ENCODE peak calls at places on chromosomes 7 and 10, in six cellular contexts. S is neuronal stem cell, H is mesenchymal stem cell, F is H1, I is IMR-90, O is trophoblast cell. V is an unnamed sample.
A peak's percentile ranks its signal among the peaks of the same experiment; 100 is the strongest.

GRCh38 chr7:114084381-114085312 is 165.8 kb upstream of the PPP1R3A start:
- DNase-seq in S (peak; percentile 49), H (peak; percentile 30), F (peak; percentile 80), I (no peak), O (no peak), V (peak; percentile 50)

GRCh38 chr7:95213809-95214492 is 110.4 kb downstream of the PON1 start:
- DNase-seq in S (no peak), H (no peak), F (no peak), I (no peak), O (peak; percentile 20), V (no peak)

GRCh38 chr7:140068033-140068432 is 5.3 kb upstream of the PARP12 start:
- DNase-seq in S (no peak), H (no peak), F (no peak), I (no peak), O (no peak), V (no peak)

GRCh38 chr10:3950676-3951275 is 165.8 kb upstream of the KLF6 start:
- DNase-seq in S (no peak), H (no peak), F (no peak), I (no peak), O (no peak), V (no peak)

GRCh38 chr7:27051451-27051850 is 44.3 kb downstream of the HOXA1 start:
- DNase-seq in S (no peak), H (no peak), F (no peak), I (no peak), O (no peak), V (no peak)

GRCh38 chr10:42519761-42520460 is 118.5 kb downstream of the ZNF33B start:
- DNase-seq in S (no peak), H (no peak), F (no peak), I (no peak), O (peak; percentile 1), V (no peak)

GRCh38 chr7:50416509-50417299 is 33.4 kb downstream of the FIGNL1 start:
- DNase-seq in S (no peak), H (no peak), F (no peak), I (no peak), O (no peak), V (no peak)

GRCh38 chr7:158065340-158065739 is 522.3 kb downstream of the PTPRN2 start:
- DNase-seq in S (no peak), H (no peak), F (no peak), I (no peak), O (no peak), V (no peak)

GRCh38 chr7:2929321-2930201 is 85.5 kb upstream of the GNA12 start:
- DNase-seq in S (no peak), H (no peak), F (no peak), I (no peak), O (no peak), V (peak; percentile 21)

GRCh38 chr10:77906863-77907861 is 19.4 kb downstream of the DLG5 start:
- DNase-seq in S (no peak), H (no peak), F (no peak), I (no peak), O (peak; percentile 30), V (no peak)

GRCh38 chr10:45008524-45009161 is 7.9 kb downstream of the ZNF22 start:
- DNase-seq in S (peak; percentile 70), H (peak; percentile 94), F (no peak), I (peak; percentile 89), O (peak; percentile 32), V (no peak)

GRCh38 chr7:134701272-134701671 is 54.6 kb downstream of the BPGM start:
- DNase-seq in S (no peak), H (peak; percentile 25), F (no peak), I (peak; percentile 42), O (no peak), V (no peak)

GRCh38 chr7:90192876-90193765 is 18.4 kb upstream of the STEAP2 start:
- DNase-seq in S (no peak), H (no peak), F (no peak), I (peak; percentile 2), O (peak; percentile 7), V (no peak)

GRCh38 chr10:35712486-35712885 is 70.4 kb upstream of the FZD8 start:
- DNase-seq in S (no peak), H (peak; percentile 24), F (no peak), I (no peak), O (no peak), V (no peak)

GRCh38 chr7:101707587-101707986 is 78.5 kb upstream of the MYL10 start:
- DNase-seq in S (no peak), H (no peak), F (no peak), I (no peak), O (no peak), V (no peak)
- H3K9ac ChIP-seq in S (no peak overlapping the region), H (no peak overlapping the region), F (no peak overlapping the region), I (no peak overlapping the region), O (no peak overlapping the region), V (no peak overlapping the region)

DNA sequence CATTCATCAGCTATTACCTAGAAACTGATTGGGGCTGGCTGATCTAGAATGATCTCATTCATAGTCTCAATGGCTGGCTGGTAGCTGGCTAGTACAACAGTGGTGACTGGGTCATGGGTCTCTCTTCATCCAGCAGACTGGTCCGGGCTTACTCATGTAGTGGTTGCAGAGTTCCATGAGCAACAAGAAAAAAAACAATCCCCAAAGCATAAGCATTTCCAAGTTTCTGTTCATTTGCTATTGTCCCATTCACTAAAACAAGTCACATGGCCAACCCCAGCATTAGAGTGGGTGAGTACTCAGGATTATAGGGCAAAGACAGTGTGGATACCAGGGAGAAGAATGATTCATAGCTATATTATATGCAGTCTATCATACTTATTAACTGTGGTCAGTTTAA is 85.2 kb upstream of the SEMA3C start:
- DNase-seq in S (no peak), H (peak; percentile 13), F (no peak), I (peak; percentile 81), O (peak; percentile 86), V (no peak)
- H4K91ac ChIP-seq in S (no peak overlapping the region), H (no peak overlapping the region), F (no peak overlapping the region), I (no peak overlapping the region), O (no peak overlapping the region), V (no peak overlapping the region)

GRCh38 chr7:152762056-152762455 is 2.5 kb downstream of the ACTR3B start:
- DNase-seq in S (no peak), H (no peak), F (no peak), I (peak; percentile 48), O (no peak), V (no peak)

GRCh38 chr7:152760384-152761115 is 998 bp downstream of the ACTR3B start:
- DNase-seq in S (no peak), H (peak; percentile 6), F (no peak), I (peak; percentile 24), O (no peak), V (no peak)

GRCh38 chr7:152756126-152756525 is 3.4 kb upstream of the ACTR3B start:
- DNase-seq in S (no peak), H (no peak), F (no peak), I (peak; percentile 17), O (no peak), V (no peak)

GRCh38 chr7:152759655-152760383 is at the start of gene ACTR3B:
- DNase-seq in S (peak; percentile 79), H (peak; percentile 83), F (peak; percentile 95), I (peak; percentile 79), O (peak; percentile 77), V (peak; percentile 89)

GRCh38 chr7:152761116-152761748 is 1.7 kb downstream of the ACTR3B start:
- DNase-seq in S (no peak), H (peak; percentile 14), F (no peak), I (peak; percentile 73), O (no peak), V (no peak)
- H3K9ac ChIP-seq in S (no peak overlapping the region), H (peak overlapping the region; percentile 88), F (no peak overlapping the region), I (peak overlapping the region; percentile 26), O (no peak overlapping the region), V (no peak overlapping the region)

GRCh38 chr10:48292616-48293015 is 13.9 kb upstream of the MAPK8 start:
- DNase-seq in S (no peak), H (no peak), F (no peak), I (no peak), O (peak; percentile 56), V (no peak)
- H4K91ac ChIP-seq in S (no peak overlapping the region), H (no peak overlapping the region), F (no peak overlapping the region), I (no peak overlapping the region), O (no peak overlapping the region), V (no peak overlapping the region)

V was measured in H9.